ENCODE peak calls at places on chromosomes 3 and 15, in ten cellular contexts. X is testis; D is GM12864; N is GM06990; O is fibroblast of mammary gland; Z is fibroblast of lung; W is stomach; I is Peyer's patch; P is upper lobe of right lung; B is CD8-positive, alpha-beta T cell. U is an unnamed sample.

GRCh38 chr3:72523409-72524172 is 324.7 kb downstream of the SHQ1 start:
- DNase-seq in X (no peak), D (peak; percentile 80), N (peak; percentile 62), O (no peak), Z (no peak), W (no peak), I (peak; percentile 51), P (no peak), B (no peak), U (no peak)

GRCh38 chr3:66858656-66859381 is 139.3 kb upstream of the KBTBD8 start:
- DNase-seq in X (peak; percentile 18), D (no peak), N (no peak), O (no peak), Z (no peak), W (no peak), I (no peak), P (no peak), B (no peak), U (peak; percentile 32)

GRCh38 chr15:31364301-31365031 is 37.8 kb downstream of the KLF13 start:
- DNase-seq in X (peak; percentile 56), D (no peak), N (no peak), O (no peak), Z (no peak), W (no peak), I (peak; percentile 63), P (no peak), B (no peak), U (no peak)

GRCh38 chr3:193960485-193961172 is 175.3 kb upstream of the HES1 start:
- DNase-seq in X (no peak), D (no peak), N (no peak), O (no peak), Z (peak; percentile 91), W (no peak), I (peak; percentile 61), P (no peak), B (no peak), U (no peak)

GRCh38 chr3:40505599-40506462 is at the start of gene ZNF620:
- DNase-seq in X (peak; percentile 90), D (no peak), N (peak; percentile 74), O (peak; percentile 34), Z (peak; percentile 62), W (peak; percentile 86), I (peak; percentile 82), P (peak; percentile 92), B (peak; percentile 48), U (peak; percentile 88)

GRCh38 chr3:184259878-184260570 is 1.3 kb downstream of the CAMK2N2 start:
- DNase-seq in X (peak; percentile 46), D (no peak), N (no peak), O (no peak), Z (peak; percentile 29), W (peak; percentile 36), I (no peak), P (no peak), B (peak; percentile 44), U (peak; percentile 54)

GRCh38 chr3:107525101-107525953 is 2.6 kb downstream of the BBX start:
- DNase-seq in X (peak; percentile 45), D (no peak), N (peak; percentile 52), O (peak; percentile 20), Z (peak; percentile 30), W (peak; percentile 27), I (peak; percentile 66), P (peak; percentile 76), B (peak; percentile 24), U (peak; percentile 59)

GRCh38 chr15:100141304-100142080 is 200.3 kb downstream of the ADAMTS17 start:
- DNase-seq in X (no peak), D (no peak), N (no peak), O (no peak), Z (peak; percentile 67), W (no peak), I (no peak), P (no peak), B (no peak), U (no peak)

GRCh38 chr15:63122002-63122893 is 587 bp downstream of the LACTB start:
- DNase-seq in X (peak; percentile 87), D (peak; percentile 55), N (peak; percentile 87), O (peak; percentile 52), Z (peak; percentile 66), W (peak; percentile 95), I (peak; percentile 95), P (peak; percentile 94), B (peak; percentile 81), U (peak; percentile 65)

GRCh38 chr3:66827726-66828125 is 170.4 kb upstream of the KBTBD8 start:
- DNase-seq in X (no peak), D (no peak), N (no peak), O (no peak), Z (no peak), W (no peak), I (no peak), P (no peak), B (no peak), U (no peak)

DNA sequence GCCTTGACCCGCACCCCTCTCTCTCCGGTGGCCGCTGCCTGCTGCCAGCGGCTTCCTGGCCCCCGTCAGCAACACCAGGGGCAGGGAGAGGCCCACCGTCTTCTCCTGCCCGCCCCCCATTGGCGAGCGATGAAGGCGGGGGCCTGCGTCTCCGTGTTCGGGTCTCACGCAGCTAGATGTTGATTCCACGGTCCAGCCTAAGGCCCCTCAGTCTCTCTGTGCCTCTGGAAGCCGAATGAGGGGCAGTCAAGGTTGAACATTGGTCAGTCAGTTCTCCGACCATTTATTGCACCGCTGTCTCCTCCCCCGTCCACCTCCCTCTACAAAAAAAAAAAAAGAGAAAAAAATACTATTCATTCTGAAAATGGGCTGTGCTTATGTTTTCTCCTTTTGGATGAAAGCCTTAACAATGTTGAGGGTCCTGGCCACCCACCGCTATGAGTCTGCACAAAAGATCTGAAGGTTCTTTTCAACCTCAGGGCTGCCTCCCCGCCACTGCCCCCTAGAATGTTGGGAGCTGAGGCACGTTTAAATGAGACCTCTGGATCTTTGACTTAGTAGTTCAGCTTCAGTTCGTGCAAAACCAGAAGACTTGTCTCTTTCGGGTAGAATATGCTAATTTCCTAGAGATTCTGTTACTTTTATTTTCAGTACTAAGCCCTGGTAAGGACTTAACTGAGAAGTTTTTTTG is 724 bp downstream of the IREB2 start:
- DNase-seq in X (peak; percentile 50), D (no peak), N (no peak), O (peak; percentile 30), Z (peak; percentile 52), W (no peak), I (no peak), P (no peak), B (peak; percentile 21), U (peak; percentile 56)
- TF ChIP-seq CTCF in X (no peak), D (peak; percentile 8), N (no peak), O (peak; percentile 48), Z (peak; percentile 39), W (no peak), I (no peak), P (peak; percentile 19), B (no peak), U (no peak)

DNA sequence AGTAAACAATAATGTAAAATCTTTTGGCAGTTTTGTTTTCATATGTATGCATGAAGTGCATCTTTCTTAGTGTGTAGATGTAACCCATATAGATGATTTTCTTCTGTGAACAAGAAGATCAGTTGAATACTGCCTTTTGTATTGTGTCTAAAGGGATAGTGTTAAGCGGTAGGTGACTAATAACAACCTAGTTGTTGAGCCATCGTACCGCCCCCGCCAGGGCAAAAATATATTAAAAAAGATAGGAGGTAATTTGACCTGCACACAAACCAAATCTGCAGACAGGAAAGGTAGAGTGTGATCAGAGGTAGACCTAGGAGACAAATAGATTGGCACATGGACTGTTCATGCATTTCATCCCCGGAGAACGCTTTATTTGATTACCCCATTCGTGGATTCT is 3.3 kb upstream of the GMNC start:
- DNase-seq in X (no peak), D (no peak), N (no peak), O (peak; percentile 5), Z (no peak), W (no peak), I (no peak), P (no peak), B (no peak), U (no peak)
- TF ChIP-seq CTCF in X (no peak), D (no peak), N (no peak), O (no peak), Z (no peak), W (no peak), I (no peak), P (no peak), B (no peak), U (no peak)

DNA sequence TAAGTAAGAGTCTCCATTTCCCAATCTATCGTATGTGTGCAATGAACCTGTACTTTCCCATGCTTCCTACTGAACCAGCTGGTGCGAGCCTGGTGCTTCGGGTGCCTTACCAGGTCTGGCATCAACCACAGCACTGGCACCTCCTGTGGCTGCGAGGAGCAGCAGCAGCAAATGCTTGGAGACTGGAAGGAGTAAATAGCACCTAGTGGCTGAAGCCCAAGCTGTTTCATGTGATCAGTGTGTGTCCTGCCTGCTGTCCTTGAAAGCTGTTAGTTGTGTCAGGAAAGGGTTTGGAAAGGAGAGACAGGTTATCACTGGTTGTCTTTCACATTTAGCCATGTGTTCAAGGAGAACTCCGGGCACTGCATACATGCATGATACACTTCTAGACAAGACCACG is 31.8 kb downstream of the PCOLCE2 start:
- DNase-seq in X (peak; percentile 70), D (no peak), N (no peak), O (no peak), Z (no peak), W (peak; percentile 58), I (no peak), P (no peak), B (no peak), U (peak; percentile 54)
- TF ChIP-seq CTCF in X (peak; percentile 15), D (peak; percentile 20), N (no peak), O (no peak), Z (no peak), W (peak; percentile 13), I (peak; percentile 25), P (no peak), B (no peak), U (no peak)

GRCh38 chr3:50373865-50374188 is 14.5 kb upstream of the TMEM115 start:
- DNase-seq in X (no peak), D (no peak), N (no peak), O (no peak), Z (no peak), W (no peak), I (no peak), P (no peak), B (no peak), U (no peak)

GRCh38 chr3:50374363-50375108 is 15.2 kb upstream of the TMEM115 start:
- DNase-seq in X (no peak), D (no peak), N (no peak), O (no peak), Z (no peak), W (no peak), I (no peak), P (no peak), B (no peak), U (no peak)

GRCh38 chr3:50373146-50373864 is 14.0 kb upstream of the TMEM115 start:
- DNase-seq in X (no peak), D (no peak), N (no peak), O (no peak), Z (no peak), W (no peak), I (no peak), P (no peak), B (no peak), U (no peak)

GRCh38 chr3:50378024-50378423 is 18.7 kb upstream of the TMEM115 start:
- DNase-seq in X (no peak), D (no peak), N (no peak), O (no peak), Z (no peak), W (no peak), I (no peak), P (no peak), B (no peak), U (no peak)

GRCh38 chr3:50375200-50375931 is 16.0 kb upstream of the TMEM115 start:
- DNase-seq in X (no peak), D (no peak), N (no peak), O (no peak), Z (no peak), W (no peak), I (no peak), P (no peak), B (no peak), U (no peak)
- TF ChIP-seq CTCF in X (no peak), D (peak; percentile 25), N (peak; percentile 13), O (no peak), Z (no peak), W (no peak), I (no peak), P (no peak), B (no peak), U (no peak)

U was measured in glutamatergic neuron.